ENCODE peak calls at places on chromosome 12, in ten cellular contexts. D is PC-3, Q is left ventricle myocardium inferior, J is A673, S is WTC11, H is natural killer cell, R is spleen, X is uterus, P is neural crest cell, N is GM12878. M is an unnamed sample.

GRCh38 chr12:123767613-123768012 is 5.5 kb downstream of the DNAH10 start:
- DNase-seq in P (no peak), Q (no peak), H (peak; percentile 51), X (no peak), D (no peak), N (peak; percentile 78), R (no peak), J (no peak), S (no peak), M (peak; percentile 15)

GRCh38 chr12:63897931-63898330 is 53.4 kb downstream of the SRGAP1 start:
- DNase-seq in P (no peak), R (no peak), D (no peak), S (no peak), X (no peak), H (no peak), N (no peak), J (peak; percentile 84), Q (no peak), M (no peak)

GRCh38 chr12:68001486-68002466 is 12.5 kb downstream of the IFNG-AS1 start:
- DNase-seq in Q (no peak), X (no peak), N (no peak), P (no peak), S (no peak), J (peak; percentile 12), D (peak; percentile 60), H (no peak), R (no peak), M (no peak)

GRCh38 chr12:30753233-30753632 is 1.5 kb downstream of the CAPRIN2 start:
- DNase-seq in Q (no peak), S (peak; percentile 42), N (no peak), R (no peak), D (peak; percentile 43), X (no peak), H (no peak), P (peak; percentile 21), J (peak; percentile 79), M (peak; percentile 46)

GRCh38 chr12:96205909-96206308 is 11.7 kb downstream of the ELK3 start:
- DNase-seq in R (no peak), D (no peak), J (no peak), H (no peak), S (no peak), X (no peak), P (no peak), N (no peak), Q (no peak), M (no peak)

GRCh38 chr12:76197283-76197682 is 112.8 kb upstream of the NAP1L1 start:
- DNase-seq in S (no peak), H (no peak), X (no peak), N (no peak), J (no peak), Q (no peak), R (no peak), D (no peak), P (no peak), M (no peak)

GRCh38 chr12:104370989-104371870 is 67.7 kb downstream of the EID3 start:
- DNase-seq in S (peak; percentile 17), N (no peak), Q (no peak), D (peak; percentile 99), X (no peak), J (peak; percentile 28), R (no peak), P (no peak), H (no peak), M (no peak)

GRCh38 chr12:113262710-113263109 is 41.4 kb downstream of the TPCN1 start:
- DNase-seq in Q (no peak), R (no peak), J (no peak), P (no peak), D (no peak), X (no peak), H (no peak), S (no peak), N (no peak), M (peak; percentile 27)

GRCh38 chr12:58030566-58031279 is 89.4 kb downstream of the ATP23 start:
- DNase-seq in Q (no peak), D (peak; percentile 83), H (no peak), N (no peak), R (no peak), P (no peak), X (no peak), S (no peak), J (no peak), M (no peak)

GRCh38 chr12:124428136-124428791 is 133.4 kb downstream of the RFLNA start:
- DNase-seq in H (no peak), D (no peak), X (peak; percentile 91), J (no peak), P (no peak), R (no peak), S (no peak), Q (no peak), N (no peak), M (no peak)

GRCh38 chr12:85280138-85280983 is at the start of gene ALX1:
- DNase-seq in S (peak; percentile 88), X (no peak), P (peak; percentile 67), Q (no peak), R (peak; percentile 70), H (no peak), N (no peak), D (no peak), J (peak; percentile 84), M (no peak)

GRCh38 chr12:124814741-124815613 is 48.7 kb downstream of the SCARB1 start:
- DNase-seq in Q (no peak), P (no peak), H (no peak), J (no peak), N (no peak), R (no peak), X (no peak), S (no peak), D (no peak), M (no peak)

GRCh38 chr12:102197789-102198188 is at the start of gene PMCH:
- DNase-seq in N (peak; percentile 24), X (no peak), J (no peak), D (peak; percentile 40), H (no peak), Q (no peak), R (no peak), P (no peak), S (no peak), M (no peak)

GRCh38 chr12:92183575-92183974 is 37.9 kb upstream of the BTG1 start:
- DNase-seq in H (no peak), S (no peak), D (no peak), J (no peak), P (no peak), R (no peak), Q (no peak), N (no peak), X (no peak), M (no peak)

DNA sequence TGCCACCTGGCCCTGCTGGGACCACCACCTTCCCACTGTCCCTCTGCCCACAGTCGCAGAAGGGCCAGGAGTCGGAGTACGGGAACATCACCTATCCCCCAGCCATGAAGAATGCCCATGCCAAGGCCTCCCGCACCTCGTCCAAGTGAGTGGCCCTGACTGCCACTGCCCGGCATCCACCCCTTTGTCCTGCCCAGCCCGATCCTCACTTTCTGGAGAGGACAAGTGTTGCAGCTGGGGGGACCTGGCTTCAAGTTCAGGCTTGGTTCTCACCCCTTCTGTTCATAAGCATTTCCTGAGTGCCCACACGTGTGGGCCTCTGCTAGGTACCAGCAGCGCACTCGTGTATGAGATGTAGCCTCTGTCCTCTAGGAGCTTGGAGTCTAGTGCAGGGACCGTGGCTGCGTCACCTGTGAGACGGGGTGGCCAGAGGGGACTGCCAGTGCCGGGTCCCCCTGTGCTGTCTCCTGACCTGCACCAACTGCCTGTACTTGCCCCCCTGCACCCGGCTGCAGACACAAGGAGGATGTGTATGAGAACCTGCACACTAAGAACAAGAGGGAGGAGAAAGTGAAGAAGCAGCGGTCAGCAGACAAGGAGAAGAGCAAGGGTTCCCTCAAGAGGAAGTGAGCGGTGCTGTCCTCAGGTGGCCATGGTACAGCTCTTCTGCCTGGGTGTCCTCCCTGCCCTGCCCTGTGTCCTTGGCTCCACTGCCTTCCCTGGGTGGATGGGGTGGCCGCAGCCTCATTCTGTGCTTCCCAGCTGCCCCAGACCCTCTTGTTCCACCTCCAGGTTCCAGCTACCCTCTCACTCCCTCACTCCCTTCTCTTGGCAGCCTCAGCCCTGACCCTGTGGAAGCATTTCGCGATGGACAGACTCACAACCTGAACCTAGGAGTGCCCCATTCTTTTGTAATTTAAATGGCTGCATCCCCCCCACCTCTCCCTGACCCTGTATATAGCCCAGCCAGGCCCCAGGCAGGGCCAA is 9.4 kb downstream of the PTPN6 start:
- DNase-seq in D (no peak), S (no peak), X (no peak), R (peak; percentile 85), H (no peak), P (no peak), Q (peak; percentile 14), J (no peak), N (no peak), M (no peak)
- TF ChIP-seq CTCF in D (no peak), S (no peak), X (no peak), R (no peak), H (peak; percentile 23), P (no peak), Q (no peak), J (no peak), N (peak; percentile 55), M (peak; percentile 16)

GRCh38 chr12:127559349-127560040 is 707.5 kb upstream of the TMEM132C start:
- DNase-seq in N (peak; percentile 11), R (peak; percentile 73), S (peak; percentile 57), X (no peak), P (no peak), Q (peak; percentile 15), D (peak; percentile 98), H (peak; percentile 35), J (peak; percentile 66), M (peak; percentile 52)
- TF ChIP-seq CTCF in N (peak; percentile 37), R (no peak), S (no peak), X (no peak), P (peak; percentile 40), Q (peak; percentile 43), D (peak; percentile 96), H (peak; percentile 7), J (peak; percentile 51), M (peak; percentile 24)

DNA sequence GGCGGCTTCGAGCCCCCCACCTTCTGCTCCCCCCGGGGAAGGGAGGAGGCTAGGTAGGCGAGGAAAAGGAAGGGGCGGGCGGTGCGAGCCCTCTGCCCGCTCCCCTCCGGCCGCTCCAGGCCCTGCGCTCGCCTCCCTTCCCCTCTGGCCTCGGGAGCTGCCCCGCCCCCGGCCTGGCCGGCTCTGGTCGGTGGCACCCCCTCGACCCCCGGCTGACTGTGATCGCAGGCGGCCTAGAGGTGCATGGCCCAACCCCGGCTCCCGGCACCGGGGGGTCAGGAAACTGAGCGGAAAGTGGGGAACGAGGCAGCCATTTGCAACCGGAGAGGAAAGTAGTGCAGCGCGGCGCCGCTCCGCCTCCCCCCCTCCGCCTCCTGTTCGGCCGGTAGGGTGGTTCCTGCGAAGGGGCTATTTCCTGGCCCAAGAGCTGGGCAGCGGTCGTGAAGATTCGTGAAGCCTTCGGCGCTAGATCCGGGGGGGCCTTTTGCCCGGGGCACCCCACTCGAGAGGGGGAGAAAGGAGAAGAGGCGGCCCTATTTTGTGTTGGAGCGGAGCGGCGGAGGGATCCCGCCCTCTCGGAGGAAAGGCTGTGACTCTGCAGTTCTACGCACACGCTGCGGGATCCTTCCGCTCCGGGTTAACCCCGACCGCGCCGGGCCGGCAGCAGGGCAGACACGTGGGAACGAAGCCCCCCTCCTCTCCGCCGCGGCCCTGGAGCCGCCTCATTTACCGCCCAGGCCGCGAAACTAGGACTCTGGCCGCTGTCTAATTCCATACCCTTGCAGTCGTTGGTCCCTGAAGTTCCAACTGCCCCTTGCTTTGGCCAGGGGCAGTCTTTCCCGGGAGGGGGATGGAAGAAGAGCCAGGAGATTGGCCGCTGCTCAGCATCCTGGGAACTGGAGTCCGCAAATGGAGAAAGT is at the start of gene KMT2D:
- DNase-seq in R (peak; percentile 97), N (peak; percentile 59), P (peak; percentile 91), H (peak; percentile 83), J (peak; percentile 98), D (peak; percentile 87), X (peak; percentile 93), S (peak; percentile 92), Q (peak; percentile 93), M (peak; percentile 93)
- TF ChIP-seq CTCF in R (no peak), N (no peak), P (peak; percentile 62), H (no peak), J (peak; percentile 29), D (no peak), X (no peak), S (no peak), Q (peak; percentile 56), M (peak; percentile 38)

GRCh38 chr12:99619389-99620158 is 28.0 kb upstream of the GARIN6 start:
- DNase-seq in J (peak; percentile 61), Q (no peak), N (no peak), S (peak; percentile 49), X (no peak), R (no peak), H (no peak), P (no peak), D (peak; percentile 72), M (peak; percentile 18)
- TF ChIP-seq CTCF in J (peak; percentile 87), Q (peak; percentile 32), N (peak; percentile 82), S (peak; percentile 72), X (no peak), R (no peak), H (no peak), P (peak; percentile 63), D (peak; percentile 90), M (peak; percentile 74)

M was measured in DND-41.